ENCODE peak calls at places on chromosomes 2 and 18, in five cellular contexts. M, S, K, I and U are unnamed samples.
A peak's percentile ranks its signal among the peaks of the same experiment; 100 is the strongest.

GRCh38 chr2:20190862-20191713 is 33.8 kb downstream of the SDC1 start:
- DNase-seq in K (peak; percentile 43), M (no peak), S (no peak), I (peak; percentile 81), U (peak; percentile 87)

GRCh38 chr2:1707771-1708351 is 36.5 kb downstream of the PXDN start:
- DNase-seq in I (no peak), M (no peak), K (peak; percentile 98), S (peak; percentile 94), U (peak; percentile 92)

GRCh38 chr2:151238527-151239487 is 22.9 kb downstream of the RBM43 start:
- DNase-seq in K (peak; percentile 86), S (peak; percentile 90), M (peak; percentile 45), I (peak; percentile 51), U (peak; percentile 73)

GRCh38 chr18:3481696-3482210 is 31.8 kb downstream of the TGIF1 start:
- DNase-seq in I (no peak), M (peak; percentile 35), S (peak; percentile 46), K (peak; percentile 54), U (peak; percentile 62)

GRCh38 chr2:119826370-119826961 is 66.7 kb downstream of the PTPN4 start:
- DNase-seq in S (peak; percentile 55), M (no peak), I (peak; percentile 57), K (peak; percentile 67), U (peak; percentile 44)

GRCh38 chr18:46073474-46074331 is 1.6 kb upstream of the PSTPIP2 start:
- DNase-seq in S (peak; percentile 81), M (peak; percentile 51), K (peak; percentile 85), I (peak; percentile 62), U (peak; percentile 67)

GRCh38 chr18:62529597-62529996 is 6.8 kb downstream of the ZCCHC2 start:
- DNase-seq in K (no peak), S (no peak), M (no peak), I (no peak), U (no peak)

GRCh38 chr2:45699032-45699658 is 47.7 kb downstream of the PRKCE start:
- DNase-seq in I (no peak), K (peak; percentile 83), S (peak; percentile 95), M (no peak), U (peak; percentile 41)

GRCh38 chr2:73984922-73985317 is 210 bp downstream of the TET3 start:
- DNase-seq in S (no peak), M (no peak), I (peak; percentile 51), K (peak; percentile 39), U (peak; percentile 83)

GRCh38 chr2:156229724-156230362 is 102.7 kb downstream of the NR4A2 start:
- DNase-seq in K (no peak), I (no peak), S (no peak), M (no peak), U (no peak)

GRCh38 chr2:235614900-235615712 is 121.3 kb downstream of the AGAP1 start:
- DNase-seq in I (no peak), M (no peak), K (no peak), S (peak; percentile 95), U (no peak)

GRCh38 chr2:63846487-63846886 is 4.8 kb downstream of the UGP2 start:
- DNase-seq in M (no peak), K (no peak), I (no peak), S (no peak), U (no peak)

GRCh38 chr2:23410596-23410995 is 25.6 kb downstream of the KLHL29 start:
- DNase-seq in K (no peak), S (no peak), I (no peak), M (no peak), U (no peak)

GRCh38 chr2:203804070-203804469 is 63.5 kb upstream of the CTLA4 start:
- DNase-seq in K (no peak), M (no peak), I (peak; percentile 67), S (peak; percentile 99), U (no peak)

GRCh38 chr2:230435431-230435830 is 19.4 kb downstream of the SP100 start:
- DNase-seq in K (peak; percentile 55), S (no peak), M (no peak), I (no peak), U (no peak)

GRCh38 chr18:79524181-79525078 is 128.7 kb downstream of the NFATC1 start:
- DNase-seq in M (no peak), K (no peak), S (no peak), I (no peak), U (no peak)

GRCh38 chr2:223464071-223464470 is 138.1 kb downstream of the SCG2 start:
- DNase-seq in M (no peak), K (no peak), I (no peak), S (peak; percentile 30), U (no peak)

GRCh38 chr2:223465793-223466192 is 136.4 kb downstream of the SCG2 start:
- DNase-seq in I (no peak), S (peak; percentile 96), K (peak; percentile 92), M (no peak), U (no peak)

GRCh38 chr2:223459328-223459939 is 142.7 kb downstream of the SCG2 start:
- DNase-seq in K (peak; percentile 62), I (no peak), M (peak; percentile 27), S (peak; percentile 55), U (peak; percentile 36)

GRCh38 chr2:223457301-223457700 is 144.9 kb downstream of the SCG2 start:
- DNase-seq in K (no peak), S (no peak), M (no peak), I (no peak), U (no peak)

GRCh38 chr2:223460774-223461211 is 141.4 kb downstream of the SCG2 start:
- DNase-seq in K (peak; percentile 72), I (no peak), S (peak; percentile 80), M (peak; percentile 67), U (no peak)
- TF ChIP-seq EZH2phosphoT487 in K (no peak), I (no peak), S (no peak), M (no peak), U (no peak)

GRCh38 chr2:111701798-111702118 is 182.2 kb downstream of the ANAPC1 start:
- DNase-seq in M (no peak), I (no peak), K (no peak), S (no peak), U (no peak)

GRCh38 chr2:111701266-111701665 is 182.7 kb downstream of the ANAPC1 start:
- DNase-seq in I (peak; percentile 60), M (no peak), K (peak; percentile 75), S (no peak), U (no peak)

GRCh38 chr2:111697560-111697959 is 186.4 kb downstream of the ANAPC1 start:
- DNase-seq in K (no peak), M (no peak), I (no peak), S (no peak), U (no peak)

GRCh38 chr2:111698089-111698488 is 185.9 kb downstream of the ANAPC1 start:
- DNase-seq in S (no peak), K (no peak), M (no peak), I (no peak), U (no peak)

DNA sequence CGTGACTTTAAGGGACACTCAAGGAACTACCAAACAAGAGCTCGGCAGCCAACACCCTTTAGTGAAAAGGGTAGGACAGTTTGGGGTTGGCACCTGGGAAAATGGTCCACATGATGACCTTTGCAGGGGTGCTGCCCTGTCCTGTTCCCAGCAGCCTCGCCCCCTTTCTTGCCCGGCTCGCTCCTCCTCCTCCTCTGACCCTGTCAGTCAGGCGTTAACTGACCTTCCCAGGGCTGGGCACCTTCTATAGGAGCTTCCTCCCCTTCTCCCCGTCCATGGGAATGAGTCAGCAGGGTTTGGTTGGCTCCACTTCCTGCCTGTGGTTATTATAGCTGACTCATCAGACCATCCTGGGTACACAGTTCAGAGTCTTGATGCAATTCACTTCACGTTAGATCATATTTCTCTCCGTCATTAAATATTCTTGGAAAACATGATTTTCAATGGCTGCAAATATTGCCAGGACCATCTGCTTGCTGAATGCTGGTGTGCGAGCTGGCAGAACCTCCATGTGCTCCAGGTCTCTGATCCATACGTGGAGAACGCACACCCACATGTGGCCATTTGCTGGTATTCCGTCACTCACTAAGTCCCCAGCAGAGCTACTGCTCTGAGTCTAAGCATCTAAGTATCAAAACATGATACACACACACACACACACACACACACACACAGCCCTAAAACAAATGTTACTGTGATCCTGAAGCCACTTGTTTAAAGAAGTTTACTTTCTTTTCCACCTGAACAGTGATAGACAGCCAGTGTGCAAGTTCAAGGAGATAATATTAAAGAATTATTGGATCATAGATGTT is 185.0 kb downstream of the ANAPC1 start:
- DNase-seq in I (peak; percentile 94), M (peak; percentile 95), S (peak; percentile 97), K (peak; percentile 98), U (no peak)
- H3K4me1 ChIP-seq in I (peaks cover 51% of the 10 kb centered on the region), M (peaks cover 38% of the 10 kb centered on the region), S (peaks cover 23% of the 10 kb centered on the region), K (peaks cover 49% of the 10 kb centered on the region), U (peaks cover 21% of the 10 kb centered on the region)

DNA sequence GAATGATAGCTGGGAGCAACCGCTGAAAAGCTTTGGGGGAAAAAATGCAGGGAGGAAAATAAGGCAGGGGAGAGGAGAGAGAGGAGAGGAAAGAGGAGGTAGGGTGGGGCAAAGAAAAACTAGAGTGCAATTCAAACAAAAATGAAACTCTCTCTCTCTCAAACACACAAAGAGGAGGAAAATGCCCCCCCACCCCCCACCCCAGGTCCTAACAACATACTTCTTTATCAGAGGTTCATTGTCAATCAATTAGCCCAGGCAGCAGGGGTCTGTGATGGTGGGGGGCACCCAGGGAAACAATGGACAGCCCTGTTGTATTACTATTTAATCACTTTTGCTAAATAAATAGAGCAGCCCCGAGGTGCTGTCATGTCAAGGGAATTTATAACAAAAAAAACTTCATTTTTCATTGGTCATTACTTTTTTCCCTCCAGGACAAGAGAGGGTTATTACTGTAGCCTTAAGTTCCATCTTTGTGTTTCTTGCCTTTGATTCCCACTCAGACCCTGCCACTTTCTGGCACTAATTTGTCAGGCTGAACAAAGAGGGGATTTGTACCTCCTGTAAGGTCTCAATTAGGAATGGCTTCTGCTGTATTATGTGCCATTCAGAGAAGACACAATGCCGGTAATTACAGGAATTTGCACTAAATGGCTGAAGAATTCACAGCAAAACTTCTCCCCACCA is 55.0 kb downstream of the PLEKHM3 start:
- DNase-seq in M (no peak), I (no peak), K (no peak), S (no peak), U (peak; percentile 95)
- H3K9ac ChIP-seq in M (no peak overlapping the region), I (no peak overlapping the region), K (no peak overlapping the region), S (no peak overlapping the region), U (no peak overlapping the region)

GRCh38 chr18:34773961-34774754 is 64.1 kb downstream of the DTNA start:
- DNase-seq in M (no peak), I (peak; percentile 68), K (peak; percentile 33), S (peak; percentile 35), U (no peak)

GRCh38 chr18:34772887-34773286 is 62.8 kb downstream of the DTNA start:
- DNase-seq in K (no peak), I (no peak), M (no peak), S (peak; percentile 73), U (no peak)

GRCh38 chr18:34767601-34768027 is 57.5 kb downstream of the DTNA start:
- DNase-seq in K (peak; percentile 72), S (peak; percentile 94), I (no peak), M (no peak), U (no peak)

GRCh38 chr18:34771958-34772357 is 61.9 kb downstream of the DTNA start:
- DNase-seq in M (no peak), K (no peak), I (no peak), S (peak; percentile 67), U (no peak)

GRCh38 chr18:34773378-34773777 is 63.3 kb downstream of the DTNA start:
- DNase-seq in M (no peak), I (no peak), K (peak; percentile 3), S (peak; percentile 66), U (no peak)
- TF ChIP-seq EZH2phosphoT487 in M (no peak), I (no peak), K (no peak), S (no peak), U (no peak)